ENCODE peak calls at places on chromosomes 6 and 20, in ten cellular contexts. One of them, this sample, is unnamed.

GRCh38 chr6:40482532-40482931 is 104.6 kb downstream of the LRFN2 start:
- DNase-seq in activated CD8-positive, alpha-beta memory T cell treated with anti-CD3 and anti-CD28 coated beads for 4 hours: no peak
- DNase-seq in BJ: no peak
- DNase-seq in heart right ventricle: no peak
- DNase-seq in activated CD8-positive, alpha-beta T cell treated with anti-CD3 and anti-CD28 coated beads for 36 hours: peak
- DNase-seq in Right ventricle myocardium superior: no peak
- DNase-seq in NCI-H446: peak
- DNase-seq in DMS 273 treated with DMSO at 0.1 percent for 48 hours: no peak
- DNase-seq in HFFc6: no peak
- DNase-seq in activated CD4-positive, alpha-beta T cell treated with anti-CD3 and anti-CD28 coated beads for 48 hours: no peak
- DNase-seq in this sample: no peak

GRCh38 chr20:36821964-36822437 is 48.4 kb upstream of the DSN1 start:
- DNase-seq in heart right ventricle: no peak
- DNase-seq in BJ: peak
- DNase-seq in HFFc6: no peak
- DNase-seq in Right ventricle myocardium superior: no peak
- DNase-seq in activated CD8-positive, alpha-beta memory T cell treated with anti-CD3 and anti-CD28 coated beads for 4 hours: no peak
- DNase-seq in NCI-H446: peak
- DNase-seq in activated CD8-positive, alpha-beta T cell treated with anti-CD3 and anti-CD28 coated beads for 36 hours: no peak
- DNase-seq in DMS 273 treated with DMSO at 0.1 percent for 48 hours: peak
- DNase-seq in activated CD4-positive, alpha-beta T cell treated with anti-CD3 and anti-CD28 coated beads for 48 hours: no peak
- DNase-seq in this sample: no peak

GRCh38 chr6:33995873-33996475 is 149.9 kb downstream of the GRM4 start:
- DNase-seq in activated CD8-positive, alpha-beta T cell treated with anti-CD3 and anti-CD28 coated beads for 36 hours: no peak
- DNase-seq in DMS 273 treated with DMSO at 0.1 percent for 48 hours: no peak
- DNase-seq in HFFc6: no peak
- DNase-seq in activated CD4-positive, alpha-beta T cell treated with anti-CD3 and anti-CD28 coated beads for 48 hours: no peak
- DNase-seq in NCI-H446: no peak
- DNase-seq in Right ventricle myocardium superior: no peak
- DNase-seq in activated CD8-positive, alpha-beta memory T cell treated with anti-CD3 and anti-CD28 coated beads for 4 hours: no peak
- DNase-seq in heart right ventricle: no peak
- DNase-seq in BJ: no peak
- DNase-seq in this sample: no peak

GRCh38 chr6:122831511-122831910 is 42.5 kb downstream of the SMPDL3A start:
- DNase-seq in heart right ventricle: no peak
- DNase-seq in DMS 273 treated with DMSO at 0.1 percent for 48 hours: no peak
- DNase-seq in NCI-H446: no peak
- DNase-seq in BJ: no peak
- DNase-seq in activated CD4-positive, alpha-beta T cell treated with anti-CD3 and anti-CD28 coated beads for 48 hours: no peak
- DNase-seq in activated CD8-positive, alpha-beta T cell treated with anti-CD3 and anti-CD28 coated beads for 36 hours: no peak
- DNase-seq in Right ventricle myocardium superior: no peak
- DNase-seq in HFFc6: no peak
- DNase-seq in activated CD8-positive, alpha-beta memory T cell treated with anti-CD3 and anti-CD28 coated beads for 4 hours: no peak
- DNase-seq in this sample: no peak

GRCh38 chr6:72084992-72085569 is 198.7 kb downstream of the RIMS1 start:
- DNase-seq in activated CD4-positive, alpha-beta T cell treated with anti-CD3 and anti-CD28 coated beads for 48 hours: no peak
- DNase-seq in activated CD8-positive, alpha-beta memory T cell treated with anti-CD3 and anti-CD28 coated beads for 4 hours: no peak
- DNase-seq in Right ventricle myocardium superior: no peak
- DNase-seq in DMS 273 treated with DMSO at 0.1 percent for 48 hours: no peak
- DNase-seq in HFFc6: no peak
- DNase-seq in heart right ventricle: no peak
- DNase-seq in activated CD8-positive, alpha-beta T cell treated with anti-CD3 and anti-CD28 coated beads for 36 hours: no peak
- DNase-seq in BJ: no peak
- DNase-seq in NCI-H446: peak
- DNase-seq in this sample: no peak

GRCh38 chr20:35111141-35111888 is 18.7 kb upstream of the TRPC4AP start:
- DNase-seq in Right ventricle myocardium superior: no peak
- DNase-seq in DMS 273 treated with DMSO at 0.1 percent for 48 hours: no peak
- DNase-seq in heart right ventricle: no peak
- DNase-seq in activated CD8-positive, alpha-beta T cell treated with anti-CD3 and anti-CD28 coated beads for 36 hours: no peak
- DNase-seq in activated CD4-positive, alpha-beta T cell treated with anti-CD3 and anti-CD28 coated beads for 48 hours: no peak
- DNase-seq in activated CD8-positive, alpha-beta memory T cell treated with anti-CD3 and anti-CD28 coated beads for 4 hours: no peak
- DNase-seq in NCI-H446: no peak
- DNase-seq in BJ: peak
- DNase-seq in HFFc6: peak
- DNase-seq in this sample: no peak

GRCh38 chr6:85353012-85353411 is 96.9 kb upstream of the NT5E start:
- DNase-seq in BJ: no peak
- DNase-seq in heart right ventricle: no peak
- DNase-seq in activated CD8-positive, alpha-beta memory T cell treated with anti-CD3 and anti-CD28 coated beads for 4 hours: no peak
- DNase-seq in HFFc6: no peak
- DNase-seq in activated CD8-positive, alpha-beta T cell treated with anti-CD3 and anti-CD28 coated beads for 36 hours: no peak
- DNase-seq in NCI-H446: no peak
- DNase-seq in Right ventricle myocardium superior: no peak
- DNase-seq in DMS 273 treated with DMSO at 0.1 percent for 48 hours: no peak
- DNase-seq in activated CD4-positive, alpha-beta T cell treated with anti-CD3 and anti-CD28 coated beads for 48 hours: no peak
- DNase-seq in this sample: no peak

GRCh38 chr6:27177454-27178000 is 70.0 kb upstream of the PRSS16 start:
- DNase-seq in NCI-H446: peak
- DNase-seq in activated CD8-positive, alpha-beta memory T cell treated with anti-CD3 and anti-CD28 coated beads for 4 hours: peak
- DNase-seq in activated CD8-positive, alpha-beta T cell treated with anti-CD3 and anti-CD28 coated beads for 36 hours: peak
- DNase-seq in heart right ventricle: peak
- DNase-seq in BJ: peak
- DNase-seq in activated CD4-positive, alpha-beta T cell treated with anti-CD3 and anti-CD28 coated beads for 48 hours: peak
- DNase-seq in Right ventricle myocardium superior: peak
- DNase-seq in HFFc6: peak
- DNase-seq in DMS 273 treated with DMSO at 0.1 percent for 48 hours: peak
- DNase-seq in this sample: no peak

GRCh38 chr6:73418081-73418741 is 23.6 kb downstream of the DDX43 start:
- DNase-seq in HFFc6: no peak
- DNase-seq in Right ventricle myocardium superior: no peak
- DNase-seq in NCI-H446: no peak
- DNase-seq in DMS 273 treated with DMSO at 0.1 percent for 48 hours: no peak
- DNase-seq in activated CD4-positive, alpha-beta T cell treated with anti-CD3 and anti-CD28 coated beads for 48 hours: no peak
- DNase-seq in heart right ventricle: no peak
- DNase-seq in BJ: no peak
- DNase-seq in activated CD8-positive, alpha-beta T cell treated with anti-CD3 and anti-CD28 coated beads for 36 hours: peak
- DNase-seq in activated CD8-positive, alpha-beta memory T cell treated with anti-CD3 and anti-CD28 coated beads for 4 hours: no peak
- DNase-seq in this sample: peak

GRCh38 chr6:122035193-122035592 is 364.3 kb upstream of the HSF2 start:
- DNase-seq in BJ: no peak
- DNase-seq in NCI-H446: no peak
- DNase-seq in Right ventricle myocardium superior: no peak
- DNase-seq in heart right ventricle: no peak
- DNase-seq in DMS 273 treated with DMSO at 0.1 percent for 48 hours: no peak
- DNase-seq in activated CD8-positive, alpha-beta memory T cell treated with anti-CD3 and anti-CD28 coated beads for 4 hours: no peak
- DNase-seq in HFFc6: no peak
- DNase-seq in activated CD8-positive, alpha-beta T cell treated with anti-CD3 and anti-CD28 coated beads for 36 hours: no peak
- DNase-seq in activated CD4-positive, alpha-beta T cell treated with anti-CD3 and anti-CD28 coated beads for 48 hours: no peak
- DNase-seq in this sample: no peak

GRCh38 chr6:10529231-10529801 is 8.2 kb downstream of the GCNT2 start:
- DNase-seq in activated CD4-positive, alpha-beta T cell treated with anti-CD3 and anti-CD28 coated beads for 48 hours: no peak
- DNase-seq in NCI-H446: no peak
- DNase-seq in activated CD8-positive, alpha-beta memory T cell treated with anti-CD3 and anti-CD28 coated beads for 4 hours: no peak
- DNase-seq in HFFc6: no peak
- DNase-seq in DMS 273 treated with DMSO at 0.1 percent for 48 hours: no peak
- DNase-seq in BJ: no peak
- DNase-seq in activated CD8-positive, alpha-beta T cell treated with anti-CD3 and anti-CD28 coated beads for 36 hours: no peak
- DNase-seq in Right ventricle myocardium superior: no peak
- DNase-seq in heart right ventricle: no peak
- DNase-seq in this sample: no peak

GRCh38 chr20:32445539-32446273 is 87.6 kb downstream of the ASXL1 start:
- DNase-seq in NCI-H446: no peak
- DNase-seq in activated CD4-positive, alpha-beta T cell treated with anti-CD3 and anti-CD28 coated beads for 48 hours: no peak
- DNase-seq in activated CD8-positive, alpha-beta memory T cell treated with anti-CD3 and anti-CD28 coated beads for 4 hours: no peak
- DNase-seq in DMS 273 treated with DMSO at 0.1 percent for 48 hours: no peak
- DNase-seq in heart right ventricle: no peak
- DNase-seq in HFFc6: no peak
- DNase-seq in Right ventricle myocardium superior: no peak
- DNase-seq in BJ: no peak
- DNase-seq in activated CD8-positive, alpha-beta T cell treated with anti-CD3 and anti-CD28 coated beads for 36 hours: peak
- DNase-seq in this sample: no peak

This sample was measured in AG04450.